ENCODE peak calls at places on chromosome 17, in nine cellular contexts. K is GM06990; I is fibroblast of pulmonary artery; Y is GM23248; S is CD4-positive, alpha-beta memory T cell; O is pancreas; M is AG04450; C is prostate gland; D is AG09309. H is an unnamed sample.

GRCh38 chr17:65987988-65988387 is 203.9 kb downstream of the CEP112 start:
- DNase-seq in K (no peak), I (peak; percentile 64), Y (peak; percentile 45), S (no peak), O (peak; percentile 26), M (peak; percentile 7), C (peak; percentile 12), D (peak; percentile 3), H (peak; percentile 39)

GRCh38 chr17:28549274-28550132 is 2.9 kb downstream of the UNC119 start:
- DNase-seq in K (peak; percentile 71), I (no peak), Y (no peak), S (peak; percentile 79), O (no peak), M (no peak), C (no peak), D (no peak), H (no peak)

GRCh38 chr17:80064696-80065095 is 28.3 kb downstream of the CCDC40 start:
- DNase-seq in K (no peak), I (no peak), Y (no peak), S (no peak), O (no peak), M (no peak), C (no peak), D (no peak), H (no peak)

GRCh38 chr17:41651625-41652460 is 27.5 kb upstream of the KRT17 start:
- DNase-seq in K (no peak), I (no peak), Y (no peak), S (no peak), O (peak; percentile 78), M (no peak), C (peak; percentile 92), D (no peak), H (no peak)

GRCh38 chr17:66675991-66676371 is 158.9 kb upstream of the CACNG5 start:
- DNase-seq in K (no peak), I (no peak), Y (no peak), S (no peak), O (no peak), M (no peak), C (peak; percentile 93), D (no peak), H (no peak)

GRCh38 chr17:2799653-2800052 is 3.4 kb downstream of the RAP1GAP2 start:
- DNase-seq in K (no peak), I (no peak), Y (no peak), S (no peak), O (no peak), M (no peak), C (no peak), D (no peak), H (no peak)

GRCh38 chr17:18139949-18140348 is 31.4 kb downstream of the MYO15A start:
- DNase-seq in K (no peak), I (peak; percentile 22), Y (peak; percentile 56), S (no peak), O (no peak), M (no peak), C (no peak), D (no peak), H (no peak)

GRCh38 chr17:14156689-14157088 is 80.0 kb downstream of the CDRT15 start:
- DNase-seq in K (no peak), I (no peak), Y (peak; percentile 48), S (no peak), O (no peak), M (peak; percentile 45), C (no peak), D (peak; percentile 82), H (no peak)

GRCh38 chr17:40598021-40598927 is 33.0 kb upstream of the CCR7 start:
- DNase-seq in K (peak; percentile 84), I (no peak), Y (no peak), S (no peak), O (no peak), M (no peak), C (no peak), D (no peak), H (no peak)

GRCh38 chr17:74453665-74454196 is 12.7 kb upstream of the CD300A start:
- DNase-seq in K (no peak), I (no peak), Y (no peak), S (no peak), O (peak; percentile 92), M (no peak), C (no peak), D (no peak), H (no peak)

GRCh38 chr17:78883090-78883532 is 19.9 kb downstream of the CEP295NL start:
- DNase-seq in K (no peak), I (peak; percentile 79), Y (peak; percentile 95), S (no peak), O (peak; percentile 58), M (no peak), C (no peak), D (peak; percentile 54), H (peak; percentile 61)
- H3K4me3 ChIP-seq in K (no peak overlapping the region), I (peak overlapping the region; percentile 7), Y (peak overlapping the region; percentile 59), S (no peak overlapping the region), O (no peak overlapping the region), M (peak overlapping the region; percentile 50), C (no peak overlapping the region), D (peak overlapping the region; percentile 35), H (peak overlapping the region; percentile 37)

DNA sequence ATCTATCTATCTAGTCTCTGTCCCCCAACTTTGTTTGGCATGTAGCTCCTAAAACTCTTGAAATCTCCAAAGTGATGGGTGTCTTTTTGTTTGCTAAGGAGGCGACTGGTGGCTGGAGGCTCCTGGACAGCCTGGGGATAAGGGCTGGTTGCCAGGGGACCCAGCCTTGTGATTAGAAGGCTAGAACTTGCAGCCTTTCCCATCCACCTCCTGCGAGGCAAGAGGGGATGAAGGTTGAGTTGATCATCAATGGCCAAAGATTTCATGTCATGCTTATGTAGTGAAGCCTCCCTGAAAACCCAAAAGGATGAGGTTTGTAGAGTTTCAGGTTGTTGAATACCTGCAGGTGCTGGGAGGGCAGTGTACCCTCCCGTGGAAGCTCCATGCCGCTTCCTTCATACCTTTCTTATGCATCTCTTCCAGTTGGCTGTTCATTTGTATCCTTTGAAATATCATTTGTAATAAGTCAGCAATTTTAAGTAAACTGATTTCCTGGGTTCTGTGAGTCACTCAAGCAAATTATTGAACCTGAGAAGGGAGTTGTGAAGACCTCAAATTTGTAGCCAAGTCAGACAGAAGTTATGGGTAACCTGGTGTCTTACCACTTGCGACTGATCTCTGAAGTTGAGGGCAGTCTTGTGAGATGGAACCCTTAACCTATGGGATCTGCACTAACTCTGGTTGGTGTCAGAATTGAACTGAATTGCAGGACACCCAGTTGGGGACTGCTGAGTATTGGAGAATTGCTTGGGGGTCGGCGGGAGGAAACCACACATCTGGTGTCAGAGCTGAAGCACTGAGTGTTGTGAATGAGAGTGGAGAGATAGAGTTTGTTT is 202.5 kb downstream of the SEC14L1 start:
- DNase-seq in K (no peak), I (no peak), Y (no peak), S (no peak), O (peak; percentile 4), M (no peak), C (no peak), D (no peak), H (no peak)
- H3K4me3 ChIP-seq in K (no peak overlapping the region), I (no peak overlapping the region), Y (no peak overlapping the region), S (no peak overlapping the region), O (no peak overlapping the region), M (no peak overlapping the region), C (no peak overlapping the region), D (no peak overlapping the region), H (no peak overlapping the region)

GRCh38 chr17:47693667-47694017 is 319 bp upstream of the TBKBP1 start:
- DNase-seq in K (no peak), I (no peak), Y (no peak), S (no peak), O (no peak), M (no peak), C (peak; percentile 19), D (no peak), H (no peak)

GRCh38 chr17:47692895-47693666 is 880 bp upstream of the TBKBP1 start:
- DNase-seq in K (no peak), I (no peak), Y (peak; percentile 37), S (no peak), O (peak; percentile 52), M (no peak), C (no peak), D (no peak), H (no peak)

GRCh38 chr17:47695664-47696376 is 1.9 kb downstream of the TBKBP1 start:
- DNase-seq in K (no peak), I (no peak), Y (no peak), S (no peak), O (no peak), M (no peak), C (no peak), D (no peak), H (no peak)

GRCh38 chr17:47694818-47695663 is 1.1 kb downstream of the TBKBP1 start:
- DNase-seq in K (no peak), I (peak; percentile 69), Y (peak; percentile 88), S (no peak), O (peak; percentile 41), M (no peak), C (peak; percentile 39), D (no peak), H (no peak)

DNA sequence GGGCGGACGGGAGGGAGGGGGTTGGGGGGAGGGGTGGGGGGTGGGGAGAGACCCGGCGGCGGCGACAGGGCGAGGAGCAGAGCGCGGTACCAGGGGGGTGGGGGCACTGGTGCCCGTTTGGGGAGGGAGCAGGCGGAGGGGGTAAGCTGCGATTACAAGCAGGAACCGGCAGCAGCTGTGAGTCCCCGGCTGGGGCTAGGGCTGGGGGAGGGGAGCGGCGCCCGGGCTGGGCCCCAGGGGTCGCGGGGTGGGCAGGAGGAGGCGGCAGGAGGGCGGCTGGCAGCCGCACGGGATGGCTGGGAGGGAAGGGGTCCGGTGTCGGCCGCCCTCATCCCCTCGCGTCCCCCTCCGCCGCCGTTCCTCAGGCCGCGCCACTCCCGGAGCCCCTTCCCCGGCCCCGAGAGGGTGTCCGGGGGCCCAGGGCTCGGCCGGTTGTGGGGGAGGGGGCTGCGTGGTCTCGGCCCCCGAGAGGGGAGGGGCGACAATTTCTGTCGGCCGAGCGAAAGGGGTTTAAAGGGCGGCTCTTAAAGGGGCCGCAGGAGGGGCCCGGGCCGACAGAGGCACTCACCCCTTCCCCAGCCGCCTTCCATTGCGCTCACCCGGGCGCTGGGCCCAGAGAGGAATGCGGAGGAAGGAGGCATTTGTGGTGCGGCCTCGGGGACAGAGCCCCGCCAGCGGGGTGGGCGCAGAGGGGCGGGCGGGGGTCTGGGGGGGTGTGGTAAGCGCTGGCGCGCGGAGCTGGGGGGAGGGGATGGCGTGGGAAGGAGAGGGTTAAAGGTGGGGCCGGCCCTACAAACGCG is at the start of gene TBKBP1:
- DNase-seq in K (no peak), I (peak; percentile 76), Y (peak; percentile 57), S (peak; percentile 57), O (peak; percentile 55), M (no peak), C (no peak), D (no peak), H (no peak)
- H3K4me3 ChIP-seq in K (peak within 1 kb of the TSS; percentile 51), I (peak within 1 kb of the TSS; percentile 64), Y (peak within 1 kb of the TSS; percentile 93), S (peak within 1 kb of the TSS; percentile 29), O (peak within 1 kb of the TSS; percentile 97), M (peak within 1 kb of the TSS; percentile 65), C (peak within 1 kb of the TSS; percentile 91), D (peak within 1 kb of the TSS; percentile 82), H (peak within 1 kb of the TSS; percentile 53)

DNA sequence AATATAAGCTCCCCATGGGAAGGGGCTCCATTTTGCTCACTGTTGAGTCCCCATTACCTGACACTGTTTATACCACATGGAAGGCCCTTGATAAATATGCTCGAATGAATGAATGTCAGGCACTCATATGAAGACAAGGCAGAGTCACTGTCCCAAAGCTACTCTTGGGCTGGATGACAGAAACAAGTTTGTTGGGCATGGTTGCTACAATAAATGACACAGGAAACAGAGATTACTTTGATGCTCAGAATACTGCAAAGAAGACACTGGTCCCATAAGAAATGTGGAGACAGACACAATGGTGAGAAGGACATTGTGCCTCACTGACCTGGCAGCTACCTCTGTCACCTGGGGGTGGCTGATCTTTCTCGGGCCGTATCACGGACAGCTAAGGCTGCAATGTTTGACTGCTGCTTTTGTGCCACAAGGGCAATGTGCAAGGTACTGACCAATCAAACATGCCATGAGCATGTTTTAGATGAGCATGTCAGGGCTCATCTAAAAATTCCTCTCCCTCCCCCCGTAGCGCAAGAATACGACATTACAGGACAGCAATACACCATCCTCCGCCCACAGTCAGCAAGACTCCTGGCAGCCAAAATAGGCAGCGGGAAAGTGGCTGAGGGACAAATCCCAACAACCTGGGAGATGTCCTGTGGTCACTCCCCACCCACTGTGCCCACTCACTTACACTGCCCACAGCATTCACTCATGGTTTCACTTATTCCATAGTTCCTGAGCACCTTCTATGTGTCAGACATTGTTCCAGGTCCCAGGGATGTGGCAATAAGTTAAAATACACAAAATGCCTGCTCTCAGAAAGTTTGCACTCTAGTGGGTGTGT is 5.0 kb downstream of the PIK3R6 start:
- DNase-seq in K (no peak), I (no peak), Y (peak; percentile 12), S (no peak), O (no peak), M (no peak), C (no peak), D (no peak), H (no peak)
- H3K4me3 ChIP-seq in K (peak overlapping the region; percentile 44), I (no peak overlapping the region), Y (no peak overlapping the region), S (no peak overlapping the region), O (no peak overlapping the region), M (no peak overlapping the region), C (no peak overlapping the region), D (no peak overlapping the region), H (no peak overlapping the region)